ENCODE peak calls at places on chromosomes 13 and 19, in five cellular contexts. N is pancreas; C is CD4-positive, alpha-beta memory T cell; X is SK-N-SH; I is CD8-positive, alpha-beta T cell. A is an unnamed sample. For H3K4me1, the result is how much of the 10 kb centered on the place peaks cover.

GRCh38 chr19:10115392-10116084 is 4.0 kb downstream of the P2RY11 start:
- DNase-seq in N (no peak), C (no peak), X (peak), I (no peak), A (no peak)

GRCh38 chr13:64688893-64689677 is 2541.1 kb downstream of the PCDH9 start:
- DNase-seq in N (no peak), C (no peak), X (no peak), I (no peak), A (no peak)

GRCh38 chr19:4172861-4173473 is 9.4 kb downstream of the SIRT6 start:
- DNase-seq in N (peak), C (peak), X (peak), I (peak), A (peak)

GRCh38 chr13:113845723-113846638 is 17.9 kb downstream of the GAS6 start:
- DNase-seq in N (peak), C (no peak), X (no peak), I (no peak), A (no peak)

GRCh38 chr19:46190489-46190888 is 39.1 kb upstream of the IGFL1 start:
- DNase-seq in N (no peak), C (no peak), X (no peak), I (no peak), A (no peak)

GRCh38 chr19:55134732-55135131 is 14.3 kb downstream of the TNNT1 start:
- DNase-seq in N (no peak), C (no peak), X (no peak), I (no peak), A (no peak)

GRCh38 chr19:45320997-45321775 is 1.5 kb downstream of the CKM start:
- DNase-seq in N (no peak), C (no peak), X (no peak), I (no peak), A (no peak)

GRCh38 chr19:13036366-13036976 is 41.2 kb downstream of the NFIX start:
- DNase-seq in N (no peak), C (no peak), X (no peak), I (no peak), A (peak)

GRCh38 chr13:69204620-69205019 is 903.0 kb upstream of the ATXN8OS start:
- DNase-seq in N (no peak), C (no peak), X (no peak), I (no peak), A (no peak)

GRCh38 chr19:23823952-23824389 is 65.3 kb upstream of the ZNF681 start:
- DNase-seq in N (no peak), C (peak), X (peak), I (no peak), A (no peak)

GRCh38 chr19:10501971-10502523 is 1.1 kb downstream of the KEAP1 start:
- DNase-seq in N (peak), C (no peak), X (peak), I (no peak), A (peak)

GRCh38 chr13:40221460-40222201 is 444.8 kb downstream of the FOXO1 start:
- DNase-seq in N (no peak), C (peak), X (no peak), I (peak), A (no peak)

GRCh38 chr19:861756-862528 is 2.5 kb downstream of the CFD start:
- DNase-seq in N (no peak), C (peak), X (peak), I (peak), A (no peak)

GRCh38 chr13:85371254-85371653 is 428.0 kb downstream of the SLITRK6 start:
- DNase-seq in N (no peak), C (no peak), X (no peak), I (no peak), A (no peak)

GRCh38 chr19:35544110-35544802 is 1.2 kb upstream of the TMEM147 start:
- DNase-seq in N (no peak), C (no peak), X (no peak), I (no peak), A (no peak)

GRCh38 chr13:74032325-74032724 is 101.9 kb downstream of the KLF12 start:
- DNase-seq in N (no peak), C (no peak), X (no peak), I (no peak), A (no peak)

GRCh38 chr19:1647664-1648155 is 4.7 kb downstream of the TCF3 start:
- DNase-seq in N (no peak), C (no peak), X (no peak), I (no peak), A (no peak)

GRCh38 chr19:36850646-36851442 is at the start of gene ZNF345:
- DNase-seq in N (peak), C (peak), X (peak), I (peak), A (no peak)

GRCh38 chr19:41801682-41802317 is 5.4 kb downstream of the CEACAM3 start:
- DNase-seq in N (no peak), C (no peak), X (no peak), I (no peak), A (no peak)

GRCh38 chr19:900302-901111 is 7.2 kb downstream of the RNU6-9 start:
- DNase-seq in N (peak), C (peak), X (peak), I (no peak), A (no peak)

GRCh38 chr13:35961002-35961401 is 170.2 kb downstream of the DCLK1 start:
- DNase-seq in N (no peak), C (no peak), X (no peak), I (no peak), A (no peak)

GRCh38 chr19:2033825-2034159 is 17.3 kb downstream of the MKNK2 start:
- DNase-seq in N (no peak), C (no peak), X (no peak), I (no peak), A (no peak)

GRCh38 chr19:44260695-44261446 is 1.2 kb downstream of the ZNF233 start:
- DNase-seq in N (no peak), C (no peak), X (no peak), I (no peak), A (no peak)

GRCh38 chr19:48085077-48085476 is 25.5 kb downstream of the PLA2G4C start:
- DNase-seq in N (no peak), C (no peak), X (no peak), I (no peak), A (no peak)

GRCh38 chr19:39363909-39364457 is 21.8 kb downstream of the SAMD4B start:
- DNase-seq in N (no peak), C (no peak), X (no peak), I (no peak), A (no peak)

GRCh38 chr13:32811297-32811800 is 204.9 kb upstream of the KL start:
- DNase-seq in N (no peak), C (no peak), X (no peak), I (no peak), A (no peak)

GRCh38 chr19:51394045-51394836 is 3.9 kb upstream of the C19orf84 start:
- DNase-seq in N (peak), C (peak), X (peak), I (peak), A (peak)

GRCh38 chr19:48342841-48343540 is 17.6 kb downstream of the EMP3 start:
- DNase-seq in N (no peak), C (no peak), X (no peak), I (no peak), A (no peak)

GRCh38 chr19:275958-276646 is 15.1 kb downstream of the PLPP2 start:
- DNase-seq in N (no peak), C (no peak), X (peak), I (no peak), A (no peak)

GRCh38 chr19:35776102-35776788 is 881 bp downstream of the ARHGAP33 start:
- DNase-seq in N (no peak), C (no peak), X (no peak), I (no peak), A (no peak)

GRCh38 chr13:77480071-77480470 is 55.4 kb upstream of the SCEL start:
- DNase-seq in N (no peak), C (no peak), X (no peak), I (no peak), A (no peak)

GRCh38 chr19:57282011-57282636 is 1.8 kb downstream of the ZNF460 start:
- DNase-seq in N (no peak), C (no peak), X (no peak), I (no peak), A (no peak)

DNA sequence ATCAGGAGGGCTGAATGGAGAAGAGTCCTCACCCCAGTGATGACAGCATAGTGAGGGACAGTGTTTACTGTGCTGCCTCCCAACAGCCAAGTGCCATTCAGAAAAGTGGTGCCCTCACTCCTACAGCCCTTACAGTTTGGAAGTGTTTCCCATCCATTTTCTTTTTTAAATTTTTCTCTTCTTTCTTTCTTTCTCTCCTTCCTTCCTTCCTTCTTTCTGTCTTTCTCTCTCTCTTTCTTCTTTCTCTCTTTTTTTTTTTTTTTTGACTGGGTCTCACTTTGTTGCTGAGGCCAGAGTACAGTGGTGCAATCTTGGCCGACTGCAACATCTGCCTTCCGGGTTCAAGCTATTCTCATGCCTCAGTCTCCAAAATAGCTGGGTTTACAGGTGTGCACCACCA is 755.3 kb downstream of the UQCRFS1 start:
- DNase-seq in N (no peak), C (no peak), X (no peak), I (no peak), A (no peak)
- H3K27ac ChIP-seq in N (no peak), C (no peak), X (no peak), I (no peak), A (no peak)

GRCh38 chr19:5953034-5953589 is 24.8 kb downstream of the RANBP3 start:
- DNase-seq in N (no peak), C (no peak), X (no peak), I (no peak), A (no peak)

GRCh38 chr19:5955638-5955935 is 22.4 kb downstream of the RANBP3 start:
- DNase-seq in N (no peak), C (no peak), X (no peak), I (no peak), A (no peak)

GRCh38 chr19:5953680-5954213 is 24.2 kb downstream of the RANBP3 start:
- DNase-seq in N (no peak), C (no peak), X (no peak), I (peak), A (peak)

GRCh38 chr19:5952193-5953033 is 25.5 kb downstream of the RANBP3 start:
- DNase-seq in N (no peak), C (no peak), X (peak), I (no peak), A (no peak)

GRCh38 chr19:5954293-5954692 is 23.6 kb downstream of the RANBP3 start:
- DNase-seq in N (no peak), C (no peak), X (no peak), I (no peak), A (no peak)
- H3K4me1 ChIP-seq in N (under half), C (half or more), X (under half), I (half or more), A (under half)

GRCh38 chr19:19387108-19387507 is 18.4 kb upstream of the GATAD2A start:
- DNase-seq in N (no peak), C (no peak), X (no peak), I (no peak), A (no peak)

GRCh38 chr19:19385131-19385899 is 20.2 kb upstream of the GATAD2A start:
- DNase-seq in N (peak), C (peak), X (peak), I (peak), A (peak)

GRCh38 chr19:19386373-19386869 is 19.1 kb upstream of the GATAD2A start:
- DNase-seq in N (no peak), C (no peak), X (no peak), I (peak), A (no peak)

GRCh38 chr19:19385900-19386339 is 19.6 kb upstream of the GATAD2A start:
- DNase-seq in N (no peak), C (no peak), X (no peak), I (peak), A (peak)

DNA sequence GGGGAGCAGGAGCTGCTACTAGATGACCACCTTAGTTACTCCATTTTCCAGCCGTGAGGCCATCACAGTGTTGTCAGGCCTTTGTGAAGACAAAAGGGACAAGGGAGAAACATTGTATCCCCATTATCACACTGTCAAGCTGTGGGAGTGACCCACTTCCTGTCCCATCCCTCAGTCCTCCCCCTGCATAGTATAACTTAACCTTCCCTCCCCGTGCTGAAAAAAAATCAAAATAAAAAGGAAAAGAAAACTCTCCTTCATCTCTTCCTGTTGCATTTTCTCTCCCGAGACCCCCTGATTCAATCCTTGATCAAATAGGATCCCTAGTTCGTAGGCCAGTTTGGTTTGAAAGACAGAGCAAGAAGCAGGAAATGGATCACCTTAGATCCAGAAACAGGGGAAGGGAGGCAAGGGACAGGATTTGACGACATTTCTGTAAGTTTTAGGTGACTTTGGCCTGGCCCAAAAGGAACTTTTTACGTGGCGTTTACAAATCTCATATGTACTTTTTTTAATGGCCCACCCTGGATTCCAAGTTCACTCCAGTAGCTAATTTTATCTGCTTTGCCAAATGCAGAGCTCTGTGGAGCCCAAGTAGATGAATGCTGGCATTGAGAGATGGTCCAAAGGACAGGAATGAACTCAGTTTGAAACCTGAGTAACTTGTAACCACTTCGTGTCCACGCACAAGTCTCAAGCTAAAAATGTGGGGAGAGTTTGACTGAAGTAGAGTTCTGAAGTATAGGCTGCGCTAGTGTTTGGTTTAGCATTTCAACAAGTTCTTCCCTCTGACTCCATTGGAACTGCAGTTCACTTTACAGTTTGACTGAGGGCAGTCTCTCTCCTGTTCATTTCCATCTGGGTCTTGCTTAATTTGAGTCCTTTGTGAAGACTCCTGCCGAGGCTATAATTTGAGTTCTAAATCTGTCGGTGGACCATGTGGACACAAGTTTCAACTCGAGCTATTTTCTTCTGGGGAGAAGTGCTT is 16.6 kb upstream of the GATAD2A start:
- DNase-seq in N (no peak), C (no peak), X (no peak), I (no peak), A (no peak)
- H3K4me3 ChIP-seq in N (no peak), C (no peak), X (no peak), I (peak), A (no peak)

GRCh38 chr13:30140973-30141372 is 166.4 kb downstream of the KATNAL1 start:
- DNase-seq in N (no peak), C (no peak), X (no peak), I (no peak), A (no peak)

GRCh38 chr13:30138511-30138910 is 168.8 kb downstream of the KATNAL1 start:
- DNase-seq in N (no peak), C (no peak), X (no peak), I (no peak), A (no peak)

GRCh38 chr13:30143671-30144400 is 163.5 kb downstream of the KATNAL1 start:
- DNase-seq in N (no peak), C (no peak), X (no peak), I (no peak), A (peak)

GRCh38 chr13:30142502-30143211 is 164.7 kb downstream of the KATNAL1 start:
- DNase-seq in N (no peak), C (peak), X (peak), I (no peak), A (peak)

GRCh38 chr13:30141773-30142501 is 165.4 kb downstream of the KATNAL1 start:
- DNase-seq in N (no peak), C (no peak), X (no peak), I (no peak), A (no peak)
- H3K27ac ChIP-seq in N (peak), C (no peak), X (peak), I (no peak), A (peak)

DNA sequence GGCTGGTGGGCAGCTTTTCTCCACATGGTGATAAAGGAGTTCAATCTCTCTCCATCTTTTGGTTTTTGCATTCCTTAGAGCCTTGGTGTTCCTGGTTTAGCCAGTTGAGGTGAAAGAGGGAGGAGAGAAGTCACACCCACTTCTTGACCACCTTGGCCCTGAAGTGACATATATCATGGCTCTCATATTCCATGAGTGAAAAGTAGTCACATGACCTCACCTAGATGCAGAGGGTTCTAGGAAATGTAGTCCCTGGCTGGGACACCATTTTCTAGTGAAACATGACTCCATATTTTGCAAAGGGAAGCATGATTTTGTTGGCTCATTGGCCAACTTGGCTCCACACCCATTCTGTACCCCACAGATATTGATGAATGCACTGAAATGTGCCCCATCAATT is 16.1 kb downstream of the ADGRE1 start:
- DNase-seq in N (no peak), C (no peak), X (no peak), I (no peak), A (no peak)
- H3K4me1 ChIP-seq in N (under half), C (under half), X (under half), I (under half), A (under half)